ENCODE peak calls at places on chromosome 3, in seven cellular contexts. N is CD8-positive, alpha-beta memory T cell; Q is kidney; M is neural progenitor cell; R is heart right ventricle; J is suprapubic skin; K is spleen. Y is an unnamed sample. For H3K4me1, the result is how much of the 10 kb centered on the place peaks cover.

GRCh38 chr3:170811515-170811914 is 58.5 kb downstream of the RPL22L1 start:
- DNase-seq in N (peak), Q (no peak), M (no peak), R (no peak), J (no peak), K (no peak), Y (no peak)

GRCh38 chr3:155102329-155102728 is 22.2 kb downstream of the MME start:
- DNase-seq in N (no peak), Q (no peak), M (no peak), R (no peak), J (no peak), K (no peak), Y (no peak)

GRCh38 chr3:177300039-177300833 is 103.0 kb upstream of the TBL1XR1 start:
- DNase-seq in N (no peak), Q (peak), M (peak), R (no peak), J (no peak), K (no peak), Y (no peak)

GRCh38 chr3:64329037-64329436 is 103.8 kb upstream of the PRICKLE2 start:
- DNase-seq in N (no peak), Q (no peak), M (no peak), R (no peak), J (no peak), K (no peak), Y (no peak)

GRCh38 chr3:184551614-184552256 is 9.8 kb upstream of the EPHB3 start:
- DNase-seq in N (no peak), Q (no peak), M (no peak), R (no peak), J (no peak), K (peak), Y (no peak)

GRCh38 chr3:81425198-81425868 is 336.1 kb downstream of the GBE1 start:
- DNase-seq in N (no peak), Q (no peak), M (no peak), R (no peak), J (no peak), K (no peak), Y (no peak)

GRCh38 chr3:65181397-65181871 is 493.6 kb upstream of the ADAMTS9 start:
- DNase-seq in N (no peak), Q (no peak), M (no peak), R (no peak), J (no peak), K (no peak), Y (no peak)

GRCh38 chr3:170961616-170962400 is 53.4 kb upstream of the EIF5A2 start:
- DNase-seq in N (no peak), Q (no peak), M (peak), R (no peak), J (no peak), K (no peak), Y (peak)

GRCh38 chr3:25428003-25428861 is at the start of gene RARB:
- DNase-seq in N (no peak), Q (peak), M (peak), R (peak), J (peak), K (no peak), Y (no peak)

GRCh38 chr3:143536817-143537535 is 311.3 kb downstream of the SLC9A9 start:
- DNase-seq in N (no peak), Q (no peak), M (no peak), R (peak), J (no peak), K (no peak), Y (no peak)

GRCh38 chr3:47899495-47900108 is 96.7 kb downstream of the DHX30 start:
- DNase-seq in N (no peak), Q (no peak), M (no peak), R (no peak), J (no peak), K (no peak), Y (no peak)

GRCh38 chr3:188914556-188914955 is 257.2 kb upstream of the TPRG1 start:
- DNase-seq in N (no peak), Q (no peak), M (no peak), R (no peak), J (no peak), K (no peak), Y (no peak)

GRCh38 chr3:111810909-111811308 is 48.2 kb upstream of the PHLDB2 start:
- DNase-seq in N (no peak), Q (no peak), M (no peak), R (no peak), J (no peak), K (no peak), Y (no peak)

GRCh38 chr3:72346526-72346926 is 501.7 kb downstream of the SHQ1 start:
- DNase-seq in N (no peak), Q (no peak), M (no peak), R (no peak), J (peak), K (peak), Y (peak)

GRCh38 chr3:17394541-17395179 is 347.8 kb downstream of the TBC1D5 start:
- DNase-seq in N (no peak), Q (no peak), M (no peak), R (no peak), J (no peak), K (no peak), Y (no peak)

GRCh38 chr3:62873672-62874397 is 1.4 kb downstream of the CADPS start:
- DNase-seq in N (no peak), Q (peak), M (peak), R (peak), J (peak), K (peak), Y (no peak)

GRCh38 chr3:106399208-106399607 is 530.4 kb upstream of the CBLB start:
- DNase-seq in N (no peak), Q (no peak), M (peak), R (no peak), J (no peak), K (no peak), Y (no peak)

GRCh38 chr3:181985386-181985785 is 273.7 kb downstream of the SOX2 start:
- DNase-seq in N (no peak), Q (no peak), M (no peak), R (no peak), J (no peak), K (no peak), Y (no peak)

GRCh38 chr3:15330031-15330596 is 2.3 kb downstream of the SH3BP5 start:
- DNase-seq in N (no peak), Q (no peak), M (peak), R (no peak), J (peak), K (no peak), Y (no peak)

GRCh38 chr3:67540198-67540894 is 114.1 kb downstream of the SUCLG2 start:
- DNase-seq in N (no peak), Q (no peak), M (peak), R (no peak), J (no peak), K (peak), Y (no peak)

GRCh38 chr3:171026584-171027293 is at the start of gene SLC2A2:
- DNase-seq in N (no peak), Q (no peak), M (no peak), R (no peak), J (no peak), K (no peak), Y (no peak)

GRCh38 chr3:186772886-186773417 is 10.4 kb upstream of the EIF4A2 start:
- DNase-seq in N (peak), Q (peak), M (peak), R (peak), J (peak), K (peak), Y (no peak)

GRCh38 chr3:143443851-143444331 is 324.3 kb downstream of the CHST2 start:
- DNase-seq in N (no peak), Q (no peak), M (no peak), R (no peak), J (no peak), K (no peak), Y (no peak)

GRCh38 chr3:140006331-140006730 is 71.3 kb downstream of the CLSTN2 start:
- DNase-seq in N (no peak), Q (no peak), M (no peak), R (no peak), J (no peak), K (no peak), Y (no peak)

GRCh38 chr3:184031187-184031792 is at the start of gene HTR3D:
- DNase-seq in N (no peak), Q (no peak), M (no peak), R (no peak), J (no peak), K (no peak), Y (no peak)

DNA sequence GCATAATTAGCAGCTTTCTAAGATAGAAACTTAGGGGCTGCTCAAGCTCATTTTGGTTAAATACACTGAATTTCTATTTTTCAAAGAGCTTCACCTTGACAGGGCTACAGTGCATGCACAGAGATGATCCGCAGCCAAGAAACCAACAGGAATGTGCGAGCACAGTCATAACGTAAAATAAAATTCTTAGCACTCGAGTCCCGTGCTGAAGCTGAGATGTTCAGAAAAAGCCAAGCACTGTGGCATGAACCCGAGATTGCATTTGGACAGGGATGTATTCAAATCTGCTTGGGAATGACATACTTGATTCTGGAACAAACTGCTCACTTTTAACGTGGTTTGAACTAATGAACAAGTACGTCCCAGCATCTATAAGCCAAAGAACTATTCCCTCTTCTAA is 340.3 kb downstream of the FOXP1 start:
- DNase-seq in N (no peak), Q (no peak), M (no peak), R (no peak), J (no peak), K (no peak), Y (no peak)
- H3K4me1 ChIP-seq in N (under half), Q (under half), M (half or more), R (under half), J (under half), K (half or more), Y (under half)

GRCh38 chr3:99639579-99639978 is 1.2 kb downstream of the COL8A1 start:
- DNase-seq in N (no peak), Q (no peak), M (no peak), R (no peak), J (no peak), K (no peak), Y (no peak)
- H3K4me3 ChIP-seq in N (no peak), Q (no peak), M (no peak), R (peak), J (no peak), K (no peak), Y (no peak)

GRCh38 chr3:58183221-58183620 is 27.6 kb downstream of the DNASE1L3 start:
- DNase-seq in N (no peak), Q (no peak), M (no peak), R (no peak), J (no peak), K (peak), Y (no peak)
- H3K4me1 ChIP-seq in N (under half), Q (under half), M (under half), R (under half), J (under half), K (under half), Y (under half)

GRCh38 chr3:126469479-126469878 is 6.2 kb downstream of the ZXDC start:
- DNase-seq in N (no peak), Q (peak), M (no peak), R (no peak), J (peak), K (peak), Y (no peak)

GRCh38 chr3:126474498-126475410 is 937 bp downstream of the ZXDC start:
- DNase-seq in N (peak), Q (peak), M (peak), R (peak), J (no peak), K (peak), Y (peak)

GRCh38 chr3:126475411-126476114 is at the start of gene ZXDC:
- DNase-seq in N (peak), Q (peak), M (peak), R (peak), J (peak), K (peak), Y (peak)

GRCh38 chr3:126473292-126474168 is 2.2 kb downstream of the ZXDC start:
- DNase-seq in N (no peak), Q (peak), M (no peak), R (no peak), J (no peak), K (peak), Y (no peak)

GRCh38 chr3:126472277-126473006 is 3.2 kb downstream of the ZXDC start:
- DNase-seq in N (no peak), Q (peak), M (no peak), R (peak), J (no peak), K (peak), Y (no peak)
- H3K4me3 ChIP-seq in N (peak), Q (peak), M (no peak), R (no peak), J (peak), K (peak), Y (peak)

GRCh38 chr3:12750658-12751071 is 8.4 kb downstream of the TMEM40 start:
- DNase-seq in N (no peak), Q (no peak), M (no peak), R (no peak), J (no peak), K (no peak), Y (no peak)
- H3K4me1 ChIP-seq in N (under half), Q (under half), M (under half), R (under half), J (under half), K (under half), Y (under half)

DNA sequence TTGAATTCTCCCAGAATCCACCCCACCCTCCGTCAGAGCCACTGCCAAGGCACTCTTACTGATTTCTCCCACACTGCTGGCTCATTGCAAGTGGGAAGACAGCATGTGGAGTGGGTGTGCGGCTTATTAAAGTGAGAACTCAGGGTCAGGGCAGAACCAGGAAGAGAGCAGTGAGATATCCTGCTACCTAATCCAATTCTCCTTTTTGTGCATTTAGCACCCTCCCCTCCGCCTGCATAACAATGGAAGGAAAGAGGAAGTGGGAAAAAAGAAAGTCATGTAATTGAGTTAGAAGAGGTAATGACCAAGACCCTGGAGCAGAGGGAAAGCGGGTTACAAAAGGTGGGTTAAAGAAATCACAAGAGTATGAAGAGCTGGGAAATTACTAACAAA is 27.8 kb upstream of the PIK3CB start:
- DNase-seq in N (no peak), Q (no peak), M (peak), R (no peak), J (no peak), K (peak), Y (no peak)
- H3K4me3 ChIP-seq in N (no peak), Q (peak), M (peak), R (peak), J (peak), K (no peak), Y (no peak)

GRCh38 chr3:160781429-160781828 is 25.4 kb downstream of the PPM1L start:
- DNase-seq in N (no peak), Q (no peak), M (no peak), R (no peak), J (no peak), K (no peak), Y (no peak)

GRCh38 chr3:160780246-160780645 is 24.2 kb downstream of the PPM1L start:
- DNase-seq in N (no peak), Q (no peak), M (no peak), R (no peak), J (no peak), K (no peak), Y (no peak)

DNA sequence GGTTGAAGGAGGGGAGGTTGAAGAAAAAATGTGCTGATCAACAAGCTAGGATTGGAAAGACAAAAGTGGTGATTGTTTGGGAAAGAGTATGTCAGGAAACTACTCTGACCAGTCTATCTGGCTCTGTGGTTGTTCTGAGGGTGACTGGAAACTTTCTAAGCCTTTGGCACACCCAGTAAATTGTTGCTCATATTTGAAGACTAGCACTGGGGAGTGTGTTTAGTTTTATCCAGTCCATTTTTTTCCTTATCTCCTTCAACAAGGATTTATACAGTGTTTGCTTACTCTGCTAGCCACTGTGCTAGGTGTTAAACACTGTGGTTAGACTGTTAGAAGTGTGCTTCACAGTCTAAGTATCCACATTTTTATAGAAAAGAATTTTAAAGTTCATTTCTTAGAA is 28.8 kb downstream of the PPM1L start:
- DNase-seq in N (no peak), Q (no peak), M (no peak), R (no peak), J (no peak), K (no peak), Y (no peak)
- H3K4me1 ChIP-seq in N (under half), Q (under half), M (under half), R (under half), J (under half), K (under half), Y (under half)

DNA sequence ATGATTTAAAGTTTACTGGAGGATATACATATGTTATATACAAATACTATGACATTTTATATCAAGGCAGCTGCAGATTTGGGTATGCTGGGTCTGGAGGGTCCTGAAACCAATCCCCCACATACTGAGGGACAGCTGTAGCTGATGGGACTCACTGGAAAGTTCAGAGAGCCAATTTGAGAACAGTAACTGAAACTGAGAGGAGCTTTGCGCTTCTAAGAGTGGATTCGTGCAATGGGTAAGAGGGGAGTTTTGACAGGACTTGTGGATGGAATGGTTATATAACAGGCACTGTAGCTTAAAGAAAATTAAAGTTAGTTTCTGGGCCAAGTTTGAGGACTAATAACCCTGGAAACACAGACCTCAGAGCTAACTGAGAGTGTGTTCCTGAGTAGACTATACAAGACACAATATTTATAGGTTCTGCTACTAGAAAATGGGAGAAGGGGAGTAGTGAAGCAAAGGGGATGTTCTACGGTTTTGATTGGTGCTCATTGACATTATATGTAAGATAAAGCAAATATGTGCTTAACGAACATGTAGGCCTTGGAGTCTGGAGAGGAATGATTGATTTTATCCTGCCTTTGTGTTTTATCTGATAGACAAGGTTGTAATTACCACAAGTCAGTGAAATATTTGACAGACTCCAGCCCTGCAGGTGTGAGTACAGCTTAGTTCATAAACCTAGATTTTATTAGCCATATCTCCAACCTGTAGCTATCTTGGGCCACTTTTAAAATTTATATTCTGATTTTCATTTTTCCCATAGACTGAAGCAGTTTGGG is 4.8 kb upstream of the ZMAT3 start:
- DNase-seq in N (no peak), Q (no peak), M (no peak), R (no peak), J (no peak), K (no peak), Y (no peak)
- H3K4me3 ChIP-seq in N (no peak), Q (no peak), M (no peak), R (no peak), J (no peak), K (no peak), Y (no peak)

Y was measured in naive thymus-derived CD4-positive, alpha-beta T cell.